ENCODE peak calls at places on chromosomes 1 and 21, in ten cellular contexts. S is CD8-positive, alpha-beta T cell; B is lower lobe of right lung; T is pancreas; D is body of pancreas; R is GM12878; L is stomach; Z is Caco-2; W is left ventricle myocardium inferior; F is tibial nerve. A is an unnamed sample.

GRCh38 chr1:226643167-226643566 is 94.6 kb downstream of the STUM start:
- DNase-seq in S (peak; percentile 67), B (peak; percentile 72), T (no peak), D (no peak), R (peak; percentile 33), L (no peak), Z (no peak), W (peak; percentile 14), F (no peak), A (peak; percentile 60)

GRCh38 chr1:119338757-119339156 is 29.8 kb upstream of the HAO2 start:
- DNase-seq in S (no peak), B (no peak), T (no peak), D (no peak), R (no peak), L (no peak), Z (no peak), W (no peak), F (no peak), A (no peak)

GRCh38 chr1:94130851-94131595 is 10.1 kb upstream of the ABCA4 start:
- DNase-seq in S (no peak), B (no peak), T (no peak), D (no peak), R (no peak), L (no peak), Z (no peak), W (no peak), F (no peak), A (no peak)

GRCh38 chr1:3212453-3213230 is 143.6 kb downstream of the PRDM16 start:
- DNase-seq in S (no peak), B (no peak), T (no peak), D (no peak), R (no peak), L (no peak), Z (no peak), W (no peak), F (no peak), A (no peak)

GRCh38 chr1:231020139-231020601 is 19.9 kb downstream of the FAM89A start:
- DNase-seq in S (no peak), B (no peak), T (no peak), D (no peak), R (no peak), L (no peak), Z (no peak), W (no peak), F (no peak), A (no peak)

GRCh38 chr1:97820470-97821188 is 100.2 kb downstream of the DPYD start:
- DNase-seq in S (no peak), B (no peak), T (no peak), D (no peak), R (no peak), L (no peak), Z (no peak), W (no peak), F (no peak), A (no peak)

GRCh38 chr1:153944005-153944821 is 2.3 kb downstream of the DENND4B start:
- DNase-seq in S (no peak), B (no peak), T (no peak), D (no peak), R (no peak), L (no peak), Z (no peak), W (no peak), F (no peak), A (peak; percentile 41)

GRCh38 chr1:12469493-12469892 is 148.5 kb downstream of the DHRS3 start:
- DNase-seq in S (no peak), B (no peak), T (no peak), D (no peak), R (no peak), L (no peak), Z (no peak), W (no peak), F (no peak), A (no peak)

GRCh38 chr21:39077816-39078215 is 105.4 kb downstream of the PSMG1 start:
- DNase-seq in S (no peak), B (no peak), T (no peak), D (no peak), R (no peak), L (no peak), Z (no peak), W (no peak), F (no peak), A (no peak)

GRCh38 chr1:204873714-204874113 is 3.1 kb downstream of the NFASC start:
- DNase-seq in S (no peak), B (no peak), T (no peak), D (no peak), R (no peak), L (no peak), Z (no peak), W (no peak), F (no peak), A (no peak)

GRCh38 chr1:233406994-233407631 is 79.6 kb downstream of the MAP3K21 start:
- DNase-seq in S (no peak), B (no peak), T (no peak), D (no peak), R (peak; percentile 1), L (no peak), Z (no peak), W (no peak), F (no peak), A (no peak)

GRCh38 chr1:187744665-187745064 is 915.9 kb downstream of the PLA2G4A start:
- DNase-seq in S (no peak), B (no peak), T (no peak), D (no peak), R (peak; percentile 36), L (no peak), Z (no peak), W (no peak), F (no peak), A (no peak)

GRCh38 chr1:37151789-37152188 is 117.5 kb upstream of the GRIK3 start:
- DNase-seq in S (no peak), B (no peak), T (no peak), D (no peak), R (no peak), L (no peak), Z (no peak), W (no peak), F (no peak), A (no peak)

GRCh38 chr1:54437783-54438182 is 31.6 kb upstream of the SSBP3 start:
- DNase-seq in S (no peak), B (no peak), T (no peak), D (no peak), R (no peak), L (no peak), Z (no peak), W (no peak), F (no peak), A (no peak)

GRCh38 chr1:230798187-230798484 is 50.9 kb downstream of the CAPN9 start:
- DNase-seq in S (no peak), B (no peak), T (no peak), D (no peak), R (no peak), L (no peak), Z (no peak), W (no peak), F (no peak), A (no peak)

DNA sequence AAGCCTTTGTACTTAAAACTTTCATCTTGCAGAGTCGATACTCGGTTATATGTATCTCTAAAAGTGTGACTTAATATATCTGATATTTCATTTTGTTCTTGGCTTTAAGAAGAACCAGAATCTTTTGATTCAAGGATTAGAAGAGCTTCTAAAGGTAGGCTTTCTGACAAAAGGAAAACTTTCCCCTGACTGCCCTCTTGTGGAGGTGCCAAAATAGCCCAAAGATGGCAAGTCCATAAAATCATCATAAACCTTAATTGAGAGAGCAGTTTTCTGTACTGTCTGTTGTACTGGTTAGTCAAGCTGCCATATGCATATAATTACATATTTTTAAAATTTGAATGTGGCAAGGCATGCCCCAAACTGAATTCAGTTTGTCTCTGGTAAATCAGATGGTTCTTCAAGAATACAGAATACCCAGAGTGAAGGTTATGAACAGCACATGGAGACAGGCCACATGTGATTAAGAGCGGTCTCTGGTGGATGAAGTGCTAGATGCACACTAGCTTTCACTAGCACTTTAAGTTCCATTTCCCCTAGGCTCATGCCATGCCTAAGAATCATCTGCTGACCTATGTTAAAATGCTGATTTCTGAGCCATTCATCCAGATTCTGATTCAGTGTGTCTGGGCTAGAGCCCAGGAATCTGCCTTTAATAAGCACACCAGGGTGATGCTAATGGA is 27.7 kb upstream of the ELAVL4 start:
- DNase-seq in S (no peak), B (no peak), T (no peak), D (peak; percentile 8), R (no peak), L (no peak), Z (no peak), W (no peak), F (no peak), A (no peak)
- TF ChIP-seq CTCF in S (no peak), B (no peak), T (no peak), D (peak; percentile 30), R (peak; percentile 32), L (no peak), Z (peak; percentile 44), W (peak; percentile 57), F (no peak), A (no peak)

GRCh38 chr1:220708929-220709801 is 19.0 kb downstream of the C1orf115 start:
- DNase-seq in S (no peak), B (no peak), T (no peak), D (peak; percentile 34), R (no peak), L (no peak), Z (no peak), W (no peak), F (no peak), A (no peak)
- H3K4me1 ChIP-seq in S (no peaks in the 10 kb centered on the region), B (no peaks in the 10 kb centered on the region), T (peaks cover 28% of the 10 kb centered on the region), D (peaks cover 47% of the 10 kb centered on the region), R (peaks cover 5% of the 10 kb centered on the region), L (peaks cover 27% of the 10 kb centered on the region), Z (peaks cover 7% of the 10 kb centered on the region), W (peaks cover 43% of the 10 kb centered on the region), F (no peaks in the 10 kb centered on the region), A (peaks cover 9% of the 10 kb centered on the region)

GRCh38 chr1:116078699-116079223 is 32.4 kb upstream of the MAB21L3 start:
- DNase-seq in S (no peak), B (no peak), T (no peak), D (no peak), R (no peak), L (no peak), Z (no peak), W (no peak), F (no peak), A (no peak)
- TF ChIP-seq CTCF in S (no peak), B (no peak), T (no peak), D (no peak), R (no peak), L (no peak), Z (no peak), W (no peak), F (no peak), A (no peak)

DNA sequence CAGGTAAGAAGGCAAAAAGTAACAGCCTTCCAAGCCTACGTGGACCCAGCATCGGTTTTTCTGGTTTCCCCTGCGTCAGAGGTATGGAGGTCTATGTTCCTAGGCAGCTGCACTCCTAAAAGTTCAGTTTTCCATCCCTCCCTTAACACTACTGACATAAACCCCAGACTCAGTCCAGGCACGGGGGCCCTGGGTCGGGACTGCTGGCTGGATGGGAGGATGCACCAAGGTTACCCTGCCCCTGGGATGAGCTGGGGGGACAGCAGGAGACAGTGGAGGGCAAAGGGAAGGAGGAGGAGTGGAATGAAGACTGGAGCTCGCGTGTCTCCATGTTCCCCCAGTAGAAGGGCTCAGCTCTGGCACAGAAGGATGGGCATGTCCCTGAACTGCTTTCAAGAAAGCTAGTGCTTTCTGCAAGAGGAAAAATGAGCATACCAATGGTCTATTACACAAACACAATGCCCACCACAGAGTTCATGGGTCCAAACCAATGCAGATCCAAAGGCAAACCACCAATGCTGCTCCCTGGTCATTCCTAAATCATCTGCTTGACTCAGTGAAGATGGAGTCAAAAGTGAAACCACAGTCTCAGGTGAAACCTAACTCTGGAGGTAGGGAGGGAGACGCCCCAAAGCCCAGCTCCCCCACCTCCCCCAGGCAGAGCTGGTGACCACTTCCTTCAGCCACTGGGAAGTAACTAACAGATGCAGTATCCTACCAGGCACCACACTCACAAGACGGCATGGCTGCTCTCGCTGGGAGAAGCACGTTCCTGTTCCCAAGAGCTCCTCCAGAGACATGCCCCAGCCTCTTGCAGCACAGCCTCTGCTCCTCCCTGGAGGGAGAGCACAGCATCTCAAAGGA is 54.9 kb downstream of the CD46 start:
- DNase-seq in S (no peak), B (no peak), T (no peak), D (no peak), R (no peak), L (no peak), Z (no peak), W (no peak), F (no peak), A (no peak)
- H3K4me1 ChIP-seq in S (peaks cover 35% of the 10 kb centered on the region), B (peaks cover 100% of the 10 kb centered on the region), T (peaks cover 24% of the 10 kb centered on the region), D (peaks cover 64% of the 10 kb centered on the region), R (peaks cover 18% of the 10 kb centered on the region), L (peaks cover 88% of the 10 kb centered on the region), Z (no peaks in the 10 kb centered on the region), W (peaks cover 100% of the 10 kb centered on the region), F (peaks cover 69% of the 10 kb centered on the region), A (peaks cover 51% of the 10 kb centered on the region)